ENCODE peak calls at places on chromosomes 3 and 15, in ten cellular contexts. One of them, this sample, is unnamed.

GRCh38 chr3:126900859-126901540 is 81.9 kb upstream of the PLXNA1 start:
- DNase-seq in stomach: no peak
- DNase-seq in RWPE2: no peak
- DNase-seq in fibroblast of lung: peak; percentile 19
- DNase-seq in adrenal gland: no peak
- DNase-seq in heart right ventricle: no peak
- DNase-seq in lower lobe of right lung: no peak
- DNase-seq in lung: no peak
- DNase-seq in IMR-90: peak; percentile 12
- DNase-seq in PC-3: no peak
- DNase-seq in this sample: no peak

GRCh38 chr3:193819117-193819978 is 226.3 kb downstream of the OPA1 start:
- DNase-seq in stomach: no peak
- DNase-seq in fibroblast of lung: no peak
- DNase-seq in lung: no peak
- DNase-seq in adrenal gland: no peak
- DNase-seq in IMR-90: no peak
- DNase-seq in RWPE2: no peak
- DNase-seq in lower lobe of right lung: no peak
- DNase-seq in PC-3: no peak
- DNase-seq in heart right ventricle: no peak
- DNase-seq in this sample: no peak

GRCh38 chr15:100291106-100291505 is 50.7 kb downstream of the ADAMTS17 start:
- DNase-seq in IMR-90: no peak
- DNase-seq in fibroblast of lung: peak; percentile 82
- DNase-seq in heart right ventricle: no peak
- DNase-seq in PC-3: peak; percentile 85
- DNase-seq in RWPE2: no peak
- DNase-seq in lower lobe of right lung: no peak
- DNase-seq in lung: no peak
- DNase-seq in stomach: no peak
- DNase-seq in adrenal gland: no peak
- DNase-seq in this sample: no peak

GRCh38 chr15:88613074-88613944 is 7.8 kb upstream of the AEN start:
- DNase-seq in lung: no peak
- DNase-seq in fibroblast of lung: peak; percentile 49
- DNase-seq in IMR-90: peak; percentile 33
- DNase-seq in RWPE2: no peak
- DNase-seq in stomach: no peak
- DNase-seq in heart right ventricle: no peak
- DNase-seq in lower lobe of right lung: no peak
- DNase-seq in adrenal gland: no peak
- DNase-seq in PC-3: no peak
- DNase-seq in this sample: no peak

GRCh38 chr3:46369675-46370132 is 1.0 kb upstream of the CCR5 start:
- DNase-seq in fibroblast of lung: no peak
- DNase-seq in adrenal gland: no peak
- DNase-seq in RWPE2: no peak
- DNase-seq in PC-3: no peak
- DNase-seq in lower lobe of right lung: no peak
- DNase-seq in lung: no peak
- DNase-seq in IMR-90: no peak
- DNase-seq in stomach: no peak
- DNase-seq in heart right ventricle: no peak
- DNase-seq in this sample: no peak

GRCh38 chr15:30859091-30859874 is 44.4 kb upstream of the FAN1 start:
- DNase-seq in IMR-90: peak; percentile 29
- DNase-seq in RWPE2: no peak
- DNase-seq in adrenal gland: no peak
- DNase-seq in fibroblast of lung: peak; percentile 16
- DNase-seq in PC-3: peak; percentile 20
- DNase-seq in stomach: no peak
- DNase-seq in heart right ventricle: no peak
- DNase-seq in lung: no peak
- DNase-seq in lower lobe of right lung: no peak
- DNase-seq in this sample: no peak

GRCh38 chr15:29822100-29822684 is at the start of gene TJP1:
- DNase-seq in heart right ventricle: peak; percentile 84
- DNase-seq in fibroblast of lung: peak; percentile 76
- DNase-seq in IMR-90: peak; percentile 74
- DNase-seq in lower lobe of right lung: peak; percentile 82
- DNase-seq in adrenal gland: peak; percentile 80
- DNase-seq in lung: peak; percentile 70
- DNase-seq in RWPE2: peak; percentile 87
- DNase-seq in stomach: peak; percentile 83
- DNase-seq in PC-3: peak; percentile 87
- DNase-seq in this sample: peak; percentile 76

GRCh38 chr3:33187368-33187634 is 31.3 kb downstream of the SUSD5 start:
- DNase-seq in adrenal gland: no peak
- DNase-seq in RWPE2: no peak
- DNase-seq in stomach: no peak
- DNase-seq in fibroblast of lung: peak; percentile 53
- DNase-seq in PC-3: no peak
- DNase-seq in lung: no peak
- DNase-seq in IMR-90: peak; percentile 4
- DNase-seq in lower lobe of right lung: no peak
- DNase-seq in heart right ventricle: no peak
- DNase-seq in this sample: no peak

GRCh38 chr3:127008236-127008635 is 25.3 kb downstream of the PLXNA1 start:
- DNase-seq in lung: no peak
- DNase-seq in fibroblast of lung: no peak
- DNase-seq in heart right ventricle: no peak
- DNase-seq in adrenal gland: no peak
- DNase-seq in stomach: no peak
- DNase-seq in PC-3: no peak
- DNase-seq in RWPE2: no peak
- DNase-seq in lower lobe of right lung: no peak
- DNase-seq in IMR-90: no peak
- DNase-seq in this sample: no peak

GRCh38 chr3:150787741-150788370 is 24.9 kb upstream of the SIAH2 start:
- DNase-seq in stomach: peak; percentile 88
- DNase-seq in lung: peak; percentile 87
- DNase-seq in PC-3: peak; percentile 86
- DNase-seq in RWPE2: no peak
- DNase-seq in IMR-90: peak; percentile 64
- DNase-seq in lower lobe of right lung: peak; percentile 93
- DNase-seq in heart right ventricle: peak; percentile 83
- DNase-seq in fibroblast of lung: peak; percentile 64
- DNase-seq in adrenal gland: peak; percentile 93
- DNase-seq in this sample: peak; percentile 83

GRCh38 chr3:122021811-122022401 is at the start of gene ILDR1:
- DNase-seq in adrenal gland: no peak
- DNase-seq in PC-3: peak; percentile 79
- DNase-seq in lung: peak; percentile 51
- DNase-seq in stomach: peak; percentile 53
- DNase-seq in RWPE2: no peak
- DNase-seq in lower lobe of right lung: peak; percentile 65
- DNase-seq in fibroblast of lung: no peak
- DNase-seq in heart right ventricle: no peak
- DNase-seq in IMR-90: no peak
- DNase-seq in this sample: no peak

GRCh38 chr15:42608767-42609488 is 33.5 kb downstream of the STARD9 start:
- DNase-seq in adrenal gland: no peak
- DNase-seq in stomach: no peak
- DNase-seq in lung: no peak
- DNase-seq in lower lobe of right lung: no peak
- DNase-seq in IMR-90: no peak
- DNase-seq in fibroblast of lung: no peak
- DNase-seq in RWPE2: no peak
- DNase-seq in heart right ventricle: no peak
- DNase-seq in PC-3: no peak
- DNase-seq in this sample: no peak

GRCh38 chr3:39414421-39414907 is 7.9 kb downstream of the RPSA start:
- DNase-seq in fibroblast of lung: no peak
- DNase-seq in RWPE2: no peak
- DNase-seq in lower lobe of right lung: no peak
- DNase-seq in adrenal gland: no peak
- DNase-seq in lung: no peak
- DNase-seq in stomach: peak; percentile 35
- DNase-seq in PC-3: no peak
- DNase-seq in IMR-90: no peak
- DNase-seq in heart right ventricle: no peak
- DNase-seq in this sample: no peak
- H3K27ac ChIP-seq in fibroblast of lung: no peak overlapping the region
- H3K27ac ChIP-seq in RWPE2: peak overlapping the region; percentile 31
- H3K27ac ChIP-seq in lower lobe of right lung: no peak overlapping the region
- H3K27ac ChIP-seq in adrenal gland: no peak overlapping the region
- H3K27ac ChIP-seq in lung: peak overlapping the region; percentile 60
- H3K27ac ChIP-seq in stomach: peak overlapping the region; percentile 13
- H3K27ac ChIP-seq in PC-3: no peak overlapping the region
- H3K27ac ChIP-seq in IMR-90: no peak overlapping the region
- H3K27ac ChIP-seq in heart right ventricle: no peak overlapping the region
- H3K27ac ChIP-seq in this sample: no peak overlapping the region

DNA sequence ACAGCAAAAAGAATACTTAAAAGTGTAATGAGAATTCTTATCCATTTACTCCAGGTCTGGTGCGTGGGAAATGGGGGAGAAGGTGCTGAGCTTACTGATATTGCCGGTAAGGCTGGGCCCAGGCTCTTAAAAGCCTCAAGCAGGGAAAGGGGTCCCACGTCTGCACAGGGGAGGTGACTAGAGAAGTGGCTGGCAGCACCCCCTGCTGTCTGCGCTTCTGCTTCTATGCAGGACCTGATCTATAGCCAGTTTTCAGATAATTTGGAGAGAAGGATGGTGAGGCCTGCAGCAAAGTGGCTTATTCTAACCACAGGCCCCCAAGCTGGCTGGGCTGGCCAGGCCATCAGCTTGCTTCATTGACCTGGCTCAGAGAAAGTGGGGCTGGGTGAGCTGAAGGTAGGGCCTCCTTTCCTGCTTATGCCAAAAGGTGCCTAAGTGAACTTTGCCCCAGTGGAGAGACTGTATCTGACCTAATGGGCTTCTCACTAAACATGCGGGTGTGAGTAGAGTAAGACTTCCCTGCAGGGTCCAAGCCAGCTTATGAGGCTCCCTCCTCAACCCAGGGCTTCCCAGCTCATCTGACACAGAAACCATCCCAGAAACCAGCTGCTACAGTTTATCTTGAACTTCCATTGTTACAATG is 30.9 kb upstream of the ATP1B3 start:
- DNase-seq in heart right ventricle: no peak
- DNase-seq in PC-3: no peak
- DNase-seq in stomach: no peak
- DNase-seq in RWPE2: no peak
- DNase-seq in adrenal gland: no peak
- DNase-seq in lower lobe of right lung: no peak
- DNase-seq in IMR-90: no peak
- DNase-seq in lung: no peak
- DNase-seq in fibroblast of lung: no peak
- DNase-seq in this sample: no peak
- TF ChIP-seq CTCF in heart right ventricle: no peak
- TF ChIP-seq CTCF in PC-3: no peak
- TF ChIP-seq CTCF in stomach: no peak
- TF ChIP-seq CTCF in RWPE2: no peak
- TF ChIP-seq CTCF in adrenal gland: no peak
- TF ChIP-seq CTCF in lower lobe of right lung: no peak
- TF ChIP-seq CTCF in IMR-90: no peak
- TF ChIP-seq CTCF in lung: no peak
- TF ChIP-seq CTCF in fibroblast of lung: no peak
- TF ChIP-seq CTCF in this sample: no peak

DNA sequence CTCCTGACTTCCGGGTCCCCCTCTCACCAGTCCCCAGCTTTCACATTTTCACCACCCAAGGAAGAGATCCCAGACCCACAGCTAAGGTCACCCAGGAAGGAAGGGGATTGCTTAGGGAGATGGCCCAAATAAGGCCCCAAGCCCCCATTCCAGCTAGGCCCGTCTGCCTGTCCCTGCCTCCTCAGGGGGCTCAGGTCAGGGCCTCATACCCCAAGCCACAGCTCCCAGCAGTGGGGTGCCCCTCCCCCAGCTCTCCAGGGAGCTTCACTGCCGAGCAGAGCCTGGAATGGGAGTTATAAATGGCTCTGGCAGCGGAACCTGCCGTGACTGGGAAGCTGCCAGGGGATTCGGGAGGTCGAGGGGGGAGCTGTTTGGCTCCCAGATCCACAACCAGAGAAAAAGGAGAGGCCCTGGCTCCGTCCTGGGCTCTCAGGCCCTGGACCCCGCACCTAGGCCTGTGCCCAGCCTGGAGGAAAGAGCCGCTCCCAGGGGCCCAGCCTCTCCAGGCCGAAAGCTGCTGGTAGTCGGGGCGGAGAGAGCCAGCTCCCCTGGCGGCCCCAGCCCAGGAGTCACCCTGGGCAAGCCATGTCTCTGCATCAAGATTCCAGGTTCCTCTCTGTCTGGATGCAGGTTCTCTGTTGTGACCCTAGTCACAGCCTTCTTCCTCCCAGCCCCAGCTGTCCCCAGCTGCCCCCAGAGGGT is 550 bp downstream of the CCDC9B start:
- DNase-seq in RWPE2: peak; percentile 78
- DNase-seq in PC-3: peak; percentile 52
- DNase-seq in IMR-90: peak; percentile 73
- DNase-seq in heart right ventricle: peak; percentile 91
- DNase-seq in adrenal gland: peak; percentile 84
- DNase-seq in fibroblast of lung: peak; percentile 81
- DNase-seq in lung: no peak
- DNase-seq in lower lobe of right lung: peak; percentile 70
- DNase-seq in stomach: peak; percentile 70
- DNase-seq in this sample: peak; percentile 77
- H3K4me3 ChIP-seq in RWPE2: peak overlapping the region; percentile 39
- H3K4me3 ChIP-seq in PC-3: peak overlapping the region; percentile 75
- H3K4me3 ChIP-seq in IMR-90: peak overlapping the region; percentile 45
- H3K4me3 ChIP-seq in heart right ventricle: peak overlapping the region; percentile 57
- H3K4me3 ChIP-seq in adrenal gland: no peak overlapping the region
- H3K4me3 ChIP-seq in fibroblast of lung: peak overlapping the region; percentile 77
- H3K4me3 ChIP-seq in lung: peak overlapping the region; percentile 34
- H3K4me3 ChIP-seq in lower lobe of right lung: peak overlapping the region; percentile 67
- H3K4me3 ChIP-seq in stomach: peak overlapping the region; percentile 40
- H3K4me3 ChIP-seq in this sample: peak overlapping the region; percentile 48

GRCh38 chr15:52677593-52677992 is 1.6 kb downstream of the ATOSA start:
- DNase-seq in heart right ventricle: no peak
- DNase-seq in PC-3: peak; percentile 4
- DNase-seq in lower lobe of right lung: no peak
- DNase-seq in IMR-90: no peak
- DNase-seq in adrenal gland: no peak
- DNase-seq in RWPE2: no peak
- DNase-seq in stomach: no peak
- DNase-seq in lung: no peak
- DNase-seq in fibroblast of lung: no peak
- DNase-seq in this sample: no peak

GRCh38 chr15:52680041-52680391 is 828 bp upstream of the ATOSA start:
- DNase-seq in stomach: no peak
- DNase-seq in lung: no peak
- DNase-seq in lower lobe of right lung: no peak
- DNase-seq in heart right ventricle: no peak
- DNase-seq in fibroblast of lung: peak; percentile 22
- DNase-seq in adrenal gland: no peak
- DNase-seq in PC-3: no peak
- DNase-seq in IMR-90: peak; percentile 1
- DNase-seq in RWPE2: no peak
- DNase-seq in this sample: no peak

GRCh38 chr15:52678036-52678467 is 1.1 kb downstream of the ATOSA start:
- DNase-seq in IMR-90: peak; percentile 65
- DNase-seq in heart right ventricle: peak; percentile 35
- DNase-seq in RWPE2: peak; percentile 69
- DNase-seq in lower lobe of right lung: peak; percentile 58
- DNase-seq in fibroblast of lung: peak; percentile 70
- DNase-seq in adrenal gland: peak; percentile 79
- DNase-seq in PC-3: peak; percentile 57
- DNase-seq in lung: peak; percentile 50
- DNase-seq in stomach: peak; percentile 51
- DNase-seq in this sample: peak; percentile 75

GRCh38 chr15:52679232-52680040 is at the start of gene ATOSA:
- DNase-seq in PC-3: peak; percentile 73
- DNase-seq in IMR-90: peak; percentile 84
- DNase-seq in lower lobe of right lung: peak; percentile 95
- DNase-seq in stomach: peak; percentile 92
- DNase-seq in heart right ventricle: peak; percentile 90
- DNase-seq in lung: peak; percentile 95
- DNase-seq in fibroblast of lung: peak; percentile 85
- DNase-seq in RWPE2: peak; percentile 96
- DNase-seq in adrenal gland: peak; percentile 96
- DNase-seq in this sample: peak; percentile 95

GRCh38 chr15:52678468-52679231 is 538 bp downstream of the ATOSA start:
- DNase-seq in IMR-90: peak; percentile 66
- DNase-seq in stomach: peak; percentile 88
- DNase-seq in heart right ventricle: peak; percentile 67
- DNase-seq in PC-3: peak; percentile 41
- DNase-seq in fibroblast of lung: peak; percentile 71
- DNase-seq in lower lobe of right lung: peak; percentile 81
- DNase-seq in lung: peak; percentile 67
- DNase-seq in adrenal gland: peak; percentile 72
- DNase-seq in RWPE2: peak; percentile 85
- DNase-seq in this sample: peak; percentile 70
- H3K27ac ChIP-seq in IMR-90: peak overlapping the region; percentile 69
- H3K27ac ChIP-seq in stomach: peak overlapping the region; percentile 97
- H3K27ac ChIP-seq in heart right ventricle: peak overlapping the region; percentile 99
- H3K27ac ChIP-seq in PC-3: peak overlapping the region; percentile 73
- H3K27ac ChIP-seq in fibroblast of lung: peak overlapping the region; percentile 88
- H3K27ac ChIP-seq in lower lobe of right lung: peak overlapping the region; percentile 98
- H3K27ac ChIP-seq in lung: peak overlapping the region; percentile 99
- H3K27ac ChIP-seq in adrenal gland: peak overlapping the region; percentile 98
- H3K27ac ChIP-seq in RWPE2: peak overlapping the region; percentile 75
- H3K27ac ChIP-seq in this sample: peak overlapping the region; percentile 98